ENCODE peak calls at places on chromosomes 12 and 14, in nine cellular contexts. C, W, X, Q, R, V, O, K and B are unnamed samples.

GRCh38 chr14:55731247-55731872 is 151.4 kb downstream of the KTN1 start:
- DNase-seq in C (no peak), W (no peak), X (no peak), Q (no peak), R (no peak), V (no peak), O (no peak), K (no peak), B (no peak)

GRCh38 chr12:131438874-131439273 is 272.0 kb upstream of the SFSWAP start:
- DNase-seq in C (no peak), W (no peak), X (no peak), Q (no peak), R (no peak), V (no peak), O (no peak), K (peak), B (no peak)

GRCh38 chr12:7373226-7373625 is 69.4 kb downstream of the ACSM4 start:
- DNase-seq in C (no peak), W (no peak), X (no peak), Q (no peak), R (peak), V (no peak), O (no peak), K (no peak), B (no peak)

GRCh38 chr12:51788876-51789275 is 59.6 kb downstream of the FIGNL2 start:
- DNase-seq in C (peak), W (peak), X (peak), Q (no peak), R (peak), V (peak), O (no peak), K (no peak), B (peak)

GRCh38 chr12:91274886-91275285 is 92.3 kb upstream of the DCN start:
- DNase-seq in C (peak), W (no peak), X (no peak), Q (no peak), R (peak), V (peak), O (peak), K (no peak), B (peak)

GRCh38 chr12:100153131-100153530 is 10.5 kb upstream of the BLTP3B start:
- DNase-seq in C (no peak), W (no peak), X (no peak), Q (no peak), R (no peak), V (no peak), O (no peak), K (no peak), B (no peak)

GRCh38 chr12:113232787-113233585 is 11.7 kb downstream of the TPCN1 start:
- DNase-seq in C (peak), W (no peak), X (no peak), Q (peak), R (peak), V (no peak), O (no peak), K (peak), B (no peak)

GRCh38 chr12:94091624-94092023 is 56.8 kb upstream of the PLXNC1 start:
- DNase-seq in C (peak), W (no peak), X (no peak), Q (no peak), R (peak), V (no peak), O (no peak), K (no peak), B (no peak)

GRCh38 chr14:91252901-91253794 is 8.6 kb upstream of the GPR68 start:
- DNase-seq in C (no peak), W (no peak), X (peak), Q (peak), R (peak), V (no peak), O (no peak), K (peak), B (peak)

GRCh38 chr14:70315942-70316341 is 43.5 kb downstream of the COX16 start:
- DNase-seq in C (no peak), W (peak), X (peak), Q (no peak), R (peak), V (no peak), O (no peak), K (no peak), B (no peak)

GRCh38 chr12:56517854-56518253 is 3.8 kb upstream of the RBMS2 start:
- DNase-seq in C (no peak), W (peak), X (peak), Q (no peak), R (no peak), V (no peak), O (no peak), K (no peak), B (no peak)

GRCh38 chr12:104865080-104865479 is 93.0 kb downstream of the SLC41A2 start:
- DNase-seq in C (no peak), W (peak), X (no peak), Q (no peak), R (no peak), V (no peak), O (no peak), K (no peak), B (no peak)

GRCh38 chr14:106802413-106803364 is 1276.3 kb downstream of the TMEM121 start:
- DNase-seq in C (no peak), W (no peak), X (no peak), Q (no peak), R (no peak), V (no peak), O (no peak), K (no peak), B (no peak)

GRCh38 chr14:50452285-50452684 is 55.6 kb upstream of the CDKL1 start:
- DNase-seq in C (no peak), W (no peak), X (peak), Q (no peak), R (no peak), V (peak), O (no peak), K (no peak), B (peak)

GRCh38 chr12:113860950-113861349 is 105.2 kb downstream of the RBM19 start:
- DNase-seq in C (peak), W (peak), X (no peak), Q (no peak), R (peak), V (peak), O (no peak), K (peak), B (peak)

GRCh38 chr14:97517566-97518234 is 720.5 kb downstream of the VRK1 start:
- DNase-seq in C (no peak), W (no peak), X (no peak), Q (no peak), R (no peak), V (no peak), O (no peak), K (no peak), B (no peak)

GRCh38 chr12:119384340-119384739 is 49.8 kb downstream of the CCDC60 start:
- DNase-seq in C (no peak), W (no peak), X (no peak), Q (no peak), R (no peak), V (no peak), O (no peak), K (no peak), B (no peak)

GRCh38 chr14:104188727-104189400 is 50.5 kb downstream of the KIF26A start:
- DNase-seq in C (no peak), W (no peak), X (no peak), Q (no peak), R (no peak), V (no peak), O (no peak), K (no peak), B (no peak)

GRCh38 chr14:102539544-102540309 is 30.2 kb upstream of the ANKRD9 start:
- DNase-seq in C (peak), W (no peak), X (no peak), Q (peak), R (no peak), V (peak), O (no peak), K (no peak), B (peak)

GRCh38 chr12:77845831-77846230 is 15.1 kb downstream of the NAV3 start:
- DNase-seq in C (peak), W (peak), X (peak), Q (no peak), R (peak), V (peak), O (no peak), K (no peak), B (peak)

GRCh38 chr12:14955876-14956811 is 5.3 kb downstream of the ARHGDIB start:
- DNase-seq in C (no peak), W (no peak), X (no peak), Q (no peak), R (no peak), V (no peak), O (no peak), K (no peak), B (no peak)

GRCh38 chr12:65495233-65495632 is 216.8 kb downstream of the MSRB3 start:
- DNase-seq in C (peak), W (peak), X (peak), Q (no peak), R (peak), V (peak), O (no peak), K (no peak), B (peak)

GRCh38 chr14:92397839-92398564 is 75.0 kb downstream of the SLC24A4 start:
- DNase-seq in C (no peak), W (no peak), X (no peak), Q (no peak), R (peak), V (no peak), O (no peak), K (no peak), B (no peak)

GRCh38 chr12:33752854-33753253 is 269.4 kb upstream of the ALG10 start:
- DNase-seq in C (no peak), W (peak), X (peak), Q (no peak), R (no peak), V (no peak), O (no peak), K (no peak), B (no peak)

GRCh38 chr12:124716208-124717141 is 147.2 kb downstream of the SCARB1 start:
- DNase-seq in C (no peak), W (no peak), X (no peak), Q (no peak), R (no peak), V (no peak), O (no peak), K (no peak), B (no peak)

GRCh38 chr12:63301311-63301710 is 150.3 kb upstream of the AVPR1A start:
- DNase-seq in C (peak), W (peak), X (peak), Q (no peak), R (peak), V (no peak), O (no peak), K (no peak), B (peak)

GRCh38 chr12:102548543-102548942 is 68.2 kb upstream of the IGF1 start:
- DNase-seq in C (no peak), W (no peak), X (no peak), Q (no peak), R (no peak), V (no peak), O (no peak), K (no peak), B (no peak)
- H3K9ac ChIP-seq in C (no peak), W (no peak), X (no peak), Q (no peak), R (no peak), V (no peak), O (no peak), K (no peak), B (no peak)

GRCh38 chr14:105411985-105412767 is 7.5 kb upstream of the MTA1 start:
- DNase-seq in C (no peak), W (no peak), X (no peak), Q (peak), R (no peak), V (no peak), O (no peak), K (no peak), B (no peak)
- H3K9ac ChIP-seq in C (no peak), W (no peak), X (no peak), Q (no peak), R (no peak), V (no peak), O (no peak), K (no peak), B (no peak)

GRCh38 chr12:53221203-53222076 is 10.6 kb downstream of the RARG start:
- DNase-seq in C (peak), W (peak), X (peak), Q (peak), R (peak), V (peak), O (peak), K (peak), B (peak)
- H3K9ac ChIP-seq in C (peak), W (peak), X (peak), Q (peak), R (peak), V (peak), O (peak), K (no peak), B (peak)

DNA sequence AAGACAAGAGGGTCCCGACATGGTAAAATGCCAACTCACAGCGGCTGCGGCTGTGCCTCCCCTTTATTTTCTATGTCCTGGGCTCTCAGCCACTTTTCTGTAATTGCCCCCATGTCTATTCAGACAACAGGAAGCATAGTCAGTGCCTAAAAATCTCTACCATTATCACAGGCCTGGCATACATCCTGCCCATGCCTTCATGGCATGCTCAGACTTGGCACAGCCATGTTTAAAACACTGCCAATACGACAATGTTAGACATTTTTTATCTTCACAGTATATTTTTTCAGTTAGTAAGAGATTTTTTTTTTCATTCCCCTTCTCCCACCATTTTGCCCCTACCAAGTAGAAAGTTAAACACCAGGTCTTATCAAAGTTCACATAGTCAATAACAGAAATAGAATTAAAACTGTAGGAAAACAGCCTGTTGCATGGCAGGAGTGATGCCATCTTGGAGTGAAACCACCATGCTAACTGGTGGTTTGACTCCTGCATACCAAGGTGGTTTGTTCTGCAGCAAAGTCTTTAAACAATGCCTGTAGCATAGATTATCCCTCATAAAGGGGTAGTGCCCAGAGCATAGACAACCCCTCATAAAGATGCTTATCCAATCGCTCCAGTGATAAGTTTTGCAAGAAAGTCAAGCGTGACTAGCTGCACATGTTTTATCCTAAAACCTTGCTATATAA is 18.9 kb upstream of the CERS5 start:
- DNase-seq in C (peak), W (peak), X (peak), Q (no peak), R (peak), V (peak), O (no peak), K (no peak), B (no peak)
- H3K9ac ChIP-seq in C (no peak), W (no peak), X (no peak), Q (no peak), R (peak), V (peak), O (no peak), K (no peak), B (peak)

DNA sequence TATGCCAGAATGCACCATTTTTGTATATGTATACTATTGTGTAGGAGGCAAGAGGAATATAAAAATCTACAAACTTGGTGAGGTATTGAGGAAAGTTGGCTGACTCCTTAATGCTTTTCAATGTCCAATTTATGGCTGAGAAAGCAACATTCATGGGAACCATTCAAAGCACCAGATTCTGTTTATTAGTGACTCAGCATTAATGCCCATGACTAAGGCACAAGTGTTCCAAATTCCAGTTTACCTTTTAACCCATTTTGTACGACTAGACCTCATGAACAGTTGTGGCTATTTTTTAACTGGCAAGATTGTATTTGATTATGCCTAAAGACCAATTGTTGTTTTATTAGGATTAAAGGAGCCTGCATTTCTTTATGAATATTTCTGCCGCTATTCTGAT is 375.4 kb upstream of the ATP2B1 start:
- DNase-seq in C (no peak), W (no peak), X (peak), Q (no peak), R (no peak), V (peak), O (no peak), K (no peak), B (no peak)
- H3K9ac ChIP-seq in C (no peak), W (no peak), X (no peak), Q (no peak), R (no peak), V (no peak), O (no peak), K (no peak), B (no peak)

GRCh38 chr14:30994681-30995620 is 30.5 kb upstream of the AP4S1 start:
- DNase-seq in C (peak), W (peak), X (peak), Q (no peak), R (peak), V (peak), O (no peak), K (no peak), B (peak)
- H3K9ac ChIP-seq in C (no peak), W (no peak), X (no peak), Q (no peak), R (peak), V (no peak), O (no peak), K (no peak), B (no peak)